ENCODE peak calls at places on chromosome 7, in seven cellular contexts. M is mammary epithelial cell; P is CD8-positive, alpha-beta T cell; J is psoas muscle; W is fibroblast of lung; K is ovary; N is transverse colon. U is an unnamed sample.

GRCh38 chr7:29987821-29988317 is 1.7 kb downstream of the SCRN1 start:
- DNase-seq in M (peak; percentile 73), P (no peak), J (no peak), W (peak; percentile 89), K (no peak), N (no peak), U (peak; percentile 55)

GRCh38 chr7:128841171-128841690 is 11.0 kb downstream of the FLNC start:
- DNase-seq in M (no peak), P (no peak), J (peak; percentile 53), W (no peak), K (no peak), N (peak; percentile 41), U (no peak)

GRCh38 chr7:128672927-128673517 is 930 bp downstream of the GARIN1A start:
- DNase-seq in M (no peak), P (no peak), J (no peak), W (peak; percentile 24), K (no peak), N (no peak), U (no peak)

GRCh38 chr7:67553378-67553777 is 556.7 kb downstream of the TYW1 start:
- DNase-seq in M (no peak), P (no peak), J (no peak), W (no peak), K (no peak), N (no peak), U (no peak)

GRCh38 chr7:148058092-148058491 is 532.5 kb upstream of the C7orf33 start:
- DNase-seq in M (no peak), P (no peak), J (no peak), W (no peak), K (no peak), N (no peak), U (no peak)

GRCh38 chr7:46776790-46777189 is 805.1 kb downstream of the TNS3 start:
- DNase-seq in M (peak; percentile 16), P (no peak), J (no peak), W (peak; percentile 52), K (no peak), N (no peak), U (no peak)

GRCh38 chr7:83882551-83882950 is 233.6 kb upstream of the SEMA3E start:
- DNase-seq in M (peak; percentile 49), P (no peak), J (no peak), W (no peak), K (no peak), N (no peak), U (no peak)

GRCh38 chr7:122674502-122674901 is 24.4 kb downstream of the RNF133 start:
- DNase-seq in M (peak; percentile 27), P (no peak), J (no peak), W (peak; percentile 82), K (no peak), N (no peak), U (no peak)

GRCh38 chr7:155392726-155393570 is 65.0 kb upstream of the EN2 start:
- DNase-seq in M (no peak), P (no peak), J (no peak), W (no peak), K (no peak), N (no peak), U (no peak)

GRCh38 chr7:151859111-151859947 is 17.6 kb downstream of the PRKAG2 start:
- DNase-seq in M (no peak), P (no peak), J (no peak), W (no peak), K (no peak), N (no peak), U (no peak)

GRCh38 chr7:121084748-121085336 is 96.3 kb downstream of the CPED1 start:
- DNase-seq in M (peak; percentile 69), P (no peak), J (peak; percentile 26), W (peak; percentile 86), K (no peak), N (no peak), U (no peak)

GRCh38 chr7:7176421-7177043 is 5.8 kb upstream of the C1GALT1 start:
- DNase-seq in M (peak; percentile 87), P (no peak), J (no peak), W (peak; percentile 86), K (no peak), N (no peak), U (no peak)

GRCh38 chr7:133863362-133864061 is 263.6 kb upstream of the LRGUK start:
- DNase-seq in M (no peak), P (no peak), J (no peak), W (no peak), K (no peak), N (no peak), U (no peak)

GRCh38 chr7:100378114-100378760 is 5.0 kb downstream of the PILRA start:
- DNase-seq in M (no peak), P (no peak), J (no peak), W (no peak), K (no peak), N (no peak), U (no peak)

GRCh38 chr7:117045927-117046710 is 92.8 kb downstream of the ST7 start:
- DNase-seq in M (no peak), P (no peak), J (no peak), W (no peak), K (no peak), N (no peak), U (no peak)

GRCh38 chr7:123314886-123315285 is 115.1 kb upstream of the SLC13A1 start:
- DNase-seq in M (no peak), P (no peak), J (no peak), W (no peak), K (no peak), N (no peak), U (no peak)

GRCh38 chr7:77791956-77792355 is 6.3 kb downstream of the TMEM60 start:
- DNase-seq in M (no peak), P (no peak), J (no peak), W (no peak), K (no peak), N (no peak), U (no peak)

GRCh38 chr7:94620703-94621118 is 35.2 kb downstream of the SGCE start:
- DNase-seq in M (peak; percentile 99), P (no peak), J (peak; percentile 81), W (peak; percentile 95), K (peak; percentile 42), N (peak; percentile 42), U (peak; percentile 63)

GRCh38 chr7:127755529-127755928 is 103.5 kb downstream of the SND1 start:
- DNase-seq in M (no peak), P (no peak), J (no peak), W (no peak), K (no peak), N (no peak), U (no peak)

GRCh38 chr7:112411186-112411795 is 39.0 kb upstream of the IFRD1 start:
- DNase-seq in M (peak; percentile 26), P (no peak), J (no peak), W (peak; percentile 77), K (peak; percentile 39), N (peak; percentile 14), U (no peak)

GRCh38 chr7:40219917-40220316 is 85.1 kb downstream of the SUGCT start:
- DNase-seq in M (peak; percentile 41), P (no peak), J (no peak), W (peak; percentile 61), K (no peak), N (no peak), U (no peak)

GRCh38 chr7:112759905-112760304 is 30.3 kb downstream of the TMEM168 start:
- DNase-seq in M (peak; percentile 66), P (no peak), J (no peak), W (no peak), K (no peak), N (no peak), U (no peak)

GRCh38 chr7:151699147-151699546 is 177.8 kb downstream of the PRKAG2 start:
- DNase-seq in M (peak; percentile 52), P (no peak), J (no peak), W (peak; percentile 86), K (no peak), N (no peak), U (no peak)

GRCh38 chr7:27936244-27937102 is 196.5 kb downstream of the TAX1BP1 start:
- DNase-seq in M (no peak), P (no peak), J (no peak), W (no peak), K (no peak), N (no peak), U (no peak)
- H3K4me3 ChIP-seq in M (no peak overlapping the region), P (no peak overlapping the region), J (no peak overlapping the region), W (no peak overlapping the region), K (no peak overlapping the region), N (no peak overlapping the region), U (no peak overlapping the region)

GRCh38 chr7:71323726-71324125 is 191.8 kb downstream of the GALNT17 start:
- DNase-seq in M (no peak), P (no peak), J (no peak), W (no peak), K (no peak), N (no peak), U (no peak)

GRCh38 chr7:71326596-71326995 is 194.7 kb downstream of the GALNT17 start:
- DNase-seq in M (no peak), P (no peak), J (no peak), W (no peak), K (no peak), N (no peak), U (no peak)

GRCh38 chr7:71327946-71328345 is 196.0 kb downstream of the GALNT17 start:
- DNase-seq in M (no peak), P (no peak), J (no peak), W (no peak), K (no peak), N (no peak), U (no peak)

GRCh38 chr7:71322201-71322600 is 190.3 kb downstream of the GALNT17 start:
- DNase-seq in M (no peak), P (no peak), J (no peak), W (no peak), K (no peak), N (no peak), U (no peak)

GRCh38 chr7:71325151-71325550 is 193.2 kb downstream of the GALNT17 start:
- DNase-seq in M (no peak), P (no peak), J (no peak), W (no peak), K (no peak), N (no peak), U (no peak)
- TF ChIP-seq CTCF in M (no peak), P (no peak), J (no peak), W (no peak), K (no peak), N (no peak), U (no peak)

GRCh38 chr7:2169923-2170575 is 62.7 kb downstream of the MAD1L1 start:
- DNase-seq in M (peak; percentile 75), P (no peak), J (no peak), W (no peak), K (no peak), N (no peak), U (no peak)
- H3K36me3 ChIP-seq in M (no peaks in the 10 kb centered on the region), P (no peaks in the 10 kb centered on the region), J (no peaks in the 10 kb centered on the region), W (peaks cover 2% of the 10 kb centered on the region), K (no peaks in the 10 kb centered on the region), N (no peaks in the 10 kb centered on the region), U (peaks cover 3% of the 10 kb centered on the region)

GRCh38 chr7:1770331-1770730 is 100.3 kb downstream of the ELFN1 start:
- DNase-seq in M (no peak), P (no peak), J (no peak), W (no peak), K (no peak), N (no peak), U (no peak)
- H3K4me3 ChIP-seq in M (no peak overlapping the region), P (no peak overlapping the region), J (no peak overlapping the region), W (no peak overlapping the region), K (no peak overlapping the region), N (no peak overlapping the region), U (no peak overlapping the region)

U was measured in GM06990.